ENCODE peak calls at places on chromosomes 7 and 10, in seven cellular contexts. Z is Peyer's patch; T is CD8-positive, alpha-beta memory T cell; Y is heart right ventricle; R is OCI-LY7; L is foreskin fibroblast; G is PC-9. O is an unnamed sample.

GRCh38 chr10:12807096-12807755 is 194.3 kb downstream of the CCDC3 start:
- DNase-seq in T (no peak), L (no peak), R (no peak), Y (no peak), Z (no peak), G (no peak), O (no peak)

GRCh38 chr10:88288621-88289059 is 294.5 kb downstream of the RNLS start:
- DNase-seq in L (no peak), R (peak; percentile 62), Y (no peak), Z (no peak), G (no peak), T (no peak), O (peak; percentile 66)

GRCh38 chr10:119438717-119439116 is 103.8 kb downstream of the RGS10 start:
- DNase-seq in L (no peak), G (no peak), R (no peak), Y (no peak), T (no peak), Z (no peak), O (no peak)

GRCh38 chr7:100791881-100792666 is 35.2 kb downstream of the EPHB4 start:
- DNase-seq in Z (no peak), L (no peak), R (no peak), Y (no peak), T (no peak), G (peak; percentile 25), O (no peak)

GRCh38 chr7:138834583-138834982 is 36.6 kb upstream of the ATP6V0A4 start:
- DNase-seq in Y (no peak), T (no peak), R (no peak), Z (no peak), L (no peak), G (no peak), O (no peak)

GRCh38 chr10:125866421-125867029 is 14.6 kb downstream of the DHX32 start:
- DNase-seq in L (no peak), R (no peak), Z (no peak), G (no peak), Y (no peak), T (no peak), O (no peak)

GRCh38 chr7:132298782-132299181 is 277.5 kb downstream of the PLXNA4 start:
- DNase-seq in Z (no peak), T (no peak), Y (no peak), R (no peak), G (no peak), L (peak; percentile 58), O (peak; percentile 46)

GRCh38 chr7:12941512-12941911 is 254.1 kb downstream of the ARL4A start:
- DNase-seq in G (no peak), Y (no peak), Z (no peak), T (no peak), R (no peak), L (no peak), O (no peak)

GRCh38 chr7:5549096-5549896 is 125.7 kb upstream of the TNRC18 start:
- DNase-seq in T (no peak), Y (no peak), R (no peak), L (peak; percentile 85), G (peak; percentile 90), Z (peak; percentile 92), O (no peak)

GRCh38 chr7:6375346-6376101 is 72.2 kb downstream of the DAGLB start:
- DNase-seq in R (peak; percentile 62), T (peak; percentile 7), Z (peak; percentile 54), G (no peak), L (peak; percentile 49), Y (no peak), O (peak; percentile 16)

GRCh38 chr10:34721201-34721840 is 93.8 kb downstream of the PARD3 start:
- DNase-seq in Y (no peak), T (no peak), L (peak; percentile 66), R (no peak), G (peak; percentile 67), Z (no peak), O (peak; percentile 76)

GRCh38 chr10:133159950-133160812 is at the start of gene KNDC1:
- DNase-seq in R (no peak), L (peak; percentile 69), Y (no peak), T (no peak), Z (peak; percentile 35), G (peak; percentile 32), O (no peak)

GRCh38 chr10:70820976-70821750 is 5.4 kb downstream of the SGPL1 start:
- DNase-seq in L (no peak), Y (no peak), T (no peak), R (peak; percentile 11), G (no peak), Z (no peak), O (no peak)

GRCh38 chr7:148882192-148882591 is 1.9 kb downstream of the EZH2 start:
- DNase-seq in R (no peak), Y (no peak), Z (no peak), G (no peak), T (no peak), L (no peak), O (no peak)
- H3K4me3 ChIP-seq in R (peak overlapping the region; percentile 91), Y (no peak overlapping the region), Z (no peak overlapping the region), G (peak overlapping the region; percentile 88), T (peak overlapping the region; percentile 63), L (peak overlapping the region; percentile 18), O (no peak overlapping the region)

GRCh38 chr10:109062371-109062770 is 860.9 kb downstream of the XPNPEP1 start:
- DNase-seq in T (no peak), R (peak; percentile 0), Z (no peak), L (peak; percentile 2), Y (no peak), G (no peak), O (peak; percentile 12)

DNA sequence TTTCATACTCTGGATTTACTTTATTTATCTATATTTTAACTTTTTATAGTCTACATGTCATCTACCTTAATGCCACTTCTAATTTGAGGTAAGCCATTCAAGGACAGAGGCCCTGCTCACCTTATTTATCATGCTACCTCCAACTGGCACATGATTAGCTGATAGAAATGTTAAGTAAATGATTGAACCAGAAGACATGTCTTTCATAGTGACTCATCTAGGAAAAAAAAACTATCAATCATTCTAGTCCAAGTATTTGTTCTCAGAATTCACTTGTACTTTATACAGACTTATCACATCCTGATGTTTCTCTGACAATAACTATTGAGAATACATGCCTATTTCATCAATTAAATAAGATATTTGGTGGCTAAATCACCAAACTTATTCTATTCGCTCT is 856.3 kb downstream of the XPNPEP1 start:
- DNase-seq in L (no peak), Y (no peak), R (no peak), G (no peak), Z (no peak), T (no peak), O (no peak)
- H3K4me3 ChIP-seq in L (no peak overlapping the region), Y (no peak overlapping the region), R (no peak overlapping the region), G (no peak overlapping the region), Z (no peak overlapping the region), T (no peak overlapping the region), O (no peak overlapping the region)

GRCh38 chr7:94656925-94657731 is 1.2 kb upstream of the SGCE start:
- DNase-seq in Y (no peak), G (peak; percentile 3), L (peak; percentile 64), Z (peak; percentile 53), T (no peak), R (peak; percentile 72), O (no peak)
- H3K4me3 ChIP-seq in Y (peak overlapping the region; percentile 69), G (peak overlapping the region; percentile 94), L (peak overlapping the region; percentile 58), Z (peak overlapping the region; percentile 43), T (peak overlapping the region; percentile 49), R (peak overlapping the region; percentile 71), O (peak overlapping the region; percentile 61)

DNA sequence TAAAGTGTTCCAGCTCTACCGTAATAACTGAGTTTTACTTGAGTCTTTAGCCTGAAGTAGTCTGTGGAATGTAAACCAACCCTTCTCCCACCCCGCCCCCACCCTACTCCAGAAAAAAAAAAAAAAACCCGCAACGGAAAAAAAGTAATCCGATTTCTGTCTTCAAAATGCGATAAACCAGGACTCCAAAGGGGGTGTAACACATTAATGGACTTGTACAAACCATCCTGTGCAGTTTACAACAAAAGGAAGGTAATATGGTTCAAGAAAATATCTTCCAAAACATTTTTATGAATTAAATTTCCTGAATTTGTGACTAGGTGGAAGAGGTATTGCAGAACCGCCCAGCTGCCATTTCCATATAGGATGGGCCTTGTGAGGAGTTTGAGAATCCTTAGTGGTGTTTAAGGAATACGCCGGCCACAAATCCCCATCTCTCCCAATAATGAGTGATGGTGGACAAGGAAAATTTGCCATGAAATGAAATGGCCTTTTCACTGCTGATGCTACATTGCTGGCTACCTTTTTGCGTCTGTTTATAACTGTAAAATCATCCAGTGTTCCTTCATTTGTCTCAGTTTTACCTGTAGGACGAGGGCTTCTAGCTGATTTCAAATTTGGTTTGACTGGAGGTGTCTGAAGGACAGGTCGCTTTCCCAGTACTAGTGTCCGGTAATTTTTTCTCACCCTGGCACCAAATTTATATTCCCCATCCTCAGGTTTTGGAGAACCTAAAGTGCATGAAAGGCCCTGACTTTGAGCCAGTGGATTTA is 10.5 kb downstream of the SKIDA1 start:
- DNase-seq in Y (no peak), L (peak; percentile 30), R (no peak), G (no peak), T (no peak), Z (no peak), O (no peak)
- H3K4me3 ChIP-seq in Y (peak overlapping the region; percentile 72), L (peak overlapping the region; percentile 60), R (no peak overlapping the region), G (no peak overlapping the region), T (no peak overlapping the region), Z (no peak overlapping the region), O (peak overlapping the region; percentile 57)

DNA sequence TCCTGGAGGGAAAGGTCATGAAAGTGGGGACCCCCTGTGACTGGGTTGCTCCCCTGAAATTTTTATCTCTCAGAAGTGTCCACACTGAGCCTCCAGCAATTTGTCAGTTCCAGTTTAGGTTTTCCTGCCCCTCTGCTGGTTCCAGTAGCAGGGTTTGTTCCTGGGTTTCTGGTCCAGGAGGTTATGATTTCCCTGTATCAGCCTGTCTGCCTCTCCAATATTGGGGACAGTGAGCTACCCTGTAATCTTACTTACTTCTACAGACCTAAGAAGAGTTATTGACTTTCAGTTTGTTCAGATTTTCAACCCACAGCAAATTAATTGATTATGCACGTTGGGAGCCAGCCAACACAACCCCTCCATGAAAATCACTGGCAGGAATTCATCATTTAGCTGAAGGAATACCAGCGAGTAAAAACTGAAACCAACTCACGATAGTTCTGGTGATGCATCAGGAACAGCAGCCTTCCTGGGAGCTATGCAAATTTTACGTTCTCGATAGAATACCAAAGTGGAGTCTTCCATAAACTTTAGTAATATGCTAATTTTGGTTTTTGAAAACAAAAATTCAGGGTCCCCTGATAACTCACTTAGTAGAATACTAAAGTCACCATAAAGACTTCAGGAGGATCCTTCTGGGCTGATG is 31.3 kb upstream of the IL15RA start:
- DNase-seq in L (no peak), T (no peak), R (no peak), G (no peak), Z (no peak), Y (no peak), O (no peak)
- H3K4me3 ChIP-seq in L (no peak overlapping the region), T (no peak overlapping the region), R (no peak overlapping the region), G (no peak overlapping the region), Z (no peak overlapping the region), Y (peak overlapping the region; percentile 23), O (no peak overlapping the region)

DNA sequence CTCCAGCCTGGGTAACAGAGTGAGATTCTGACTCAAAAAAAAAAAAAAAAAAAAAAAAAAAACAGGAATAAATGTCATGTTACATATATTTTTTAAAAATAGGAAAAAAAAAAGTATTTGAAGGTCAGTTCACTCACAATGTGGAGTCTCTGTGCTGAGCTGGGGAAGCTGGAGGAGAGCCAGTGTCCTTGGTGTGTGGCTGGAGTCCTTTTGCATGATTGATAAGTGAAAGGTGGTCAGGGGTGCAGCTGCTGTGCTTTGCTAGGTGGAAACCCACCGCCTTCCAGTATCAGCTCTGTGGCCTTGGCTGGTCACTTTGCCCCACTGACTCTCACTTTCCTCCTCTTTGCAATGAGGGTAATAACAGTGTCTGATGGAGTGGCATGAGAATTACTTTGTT is 101.9 kb downstream of the VWC2 start:
- DNase-seq in G (no peak), L (no peak), T (no peak), Y (no peak), Z (no peak), R (no peak), O (no peak)
- H3K4me3 ChIP-seq in G (no peak overlapping the region), L (no peak overlapping the region), T (no peak overlapping the region), Y (no peak overlapping the region), Z (no peak overlapping the region), R (no peak overlapping the region), O (no peak overlapping the region)